ENCODE peak calls at places on chromosomes 2 and 18, in six cellular contexts. M is A549, C is K562, Y is SK-N-SH, S is GM12878, X is H1. W is an unnamed sample.

GRCh38 chr2:172885996-172886395 is 150.4 kb downstream of the RAPGEF4 start:
- DNase-seq in M (no peak), C (no peak), Y (no peak), S (no peak), X (no peak), W (no peak)

GRCh38 chr2:16773080-16773713 is 107.6 kb upstream of the CYRIA start:
- DNase-seq in M (peak), C (peak), Y (peak), S (no peak), X (no peak), W (peak)

GRCh38 chr2:83233284-83233683 is 1225.8 kb downstream of the SUCLG1 start:
- DNase-seq in M (no peak), C (no peak), Y (no peak), S (no peak), X (no peak), W (no peak)

GRCh38 chr18:5601188-5601624 is 57.4 kb upstream of the EPB41L3 start:
- DNase-seq in M (no peak), C (no peak), Y (no peak), S (no peak), X (no peak), W (peak)

GRCh38 chr2:201255468-201255867 is 4.9 kb upstream of the CASP8 start:
- DNase-seq in M (no peak), C (no peak), Y (no peak), S (no peak), X (no peak), W (no peak)

GRCh38 chr2:188146888-188147287 is 144.8 kb upstream of the GULP1 start:
- DNase-seq in M (no peak), C (no peak), Y (no peak), S (no peak), X (no peak), W (no peak)

GRCh38 chr2:217370391-217370790 is 510.5 kb upstream of the TNP1 start:
- DNase-seq in M (no peak), C (no peak), Y (no peak), S (no peak), X (no peak), W (peak)

GRCh38 chr18:68660355-68661183 is 54.3 kb downstream of the TMX3 start:
- DNase-seq in M (peak), C (peak), Y (peak), S (no peak), X (no peak), W (peak)

GRCh38 chr2:234823877-234824376 is 127.9 kb upstream of the SH3BP4 start:
- DNase-seq in M (peak), C (no peak), Y (no peak), S (no peak), X (no peak), W (peak)

GRCh38 chr2:119659601-119660342 is 19.2 kb upstream of the TMEM177 start:
- DNase-seq in M (no peak), C (peak), Y (peak), S (no peak), X (no peak), W (peak)

GRCh38 chr2:134139615-134140014 is 114.3 kb upstream of the MGAT5 start:
- DNase-seq in M (no peak), C (no peak), Y (no peak), S (no peak), X (no peak), W (no peak)

GRCh38 chr18:35998967-35999366 is 26.5 kb downstream of the RMP24 start:
- DNase-seq in M (no peak), C (peak), Y (peak), S (no peak), X (no peak), W (no peak)

GRCh38 chr2:105712166-105712915 is 32.4 kb upstream of the NCK2 start:
- DNase-seq in M (no peak), C (no peak), Y (no peak), S (no peak), X (no peak), W (peak)
- TF ChIP-seq CHD2 in M (no peak), C (no peak), Y (no peak), S (no peak), X (no peak), W (no peak)

GRCh38 chr18:74556166-74556565 is 21.9 kb downstream of the CNDP1 start:
- DNase-seq in M (no peak), C (no peak), Y (no peak), S (no peak), X (no peak), W (no peak)

GRCh38 chr18:74546751-74547530 is 12.6 kb downstream of the CNDP1 start:
- DNase-seq in M (no peak), C (no peak), Y (no peak), S (no peak), X (no peak), W (no peak)

GRCh38 chr18:74549591-74550104 is 15.3 kb downstream of the CNDP1 start:
- DNase-seq in M (no peak), C (no peak), Y (no peak), S (no peak), X (no peak), W (no peak)

GRCh38 chr18:74550886-74551285 is 16.6 kb downstream of the CNDP1 start:
- DNase-seq in M (no peak), C (no peak), Y (no peak), S (no peak), X (no peak), W (no peak)

GRCh38 chr18:74551936-74552555 is 17.7 kb downstream of the CNDP1 start:
- DNase-seq in M (peak), C (peak), Y (peak), S (peak), X (peak), W (peak)
- TF ChIP-seq CHD2 in M (no peak), C (no peak), Y (no peak), S (no peak), X (no peak), W (no peak)

GRCh38 chr2:112807233-112807807 is 23.0 kb upstream of the IL1A start:
- DNase-seq in M (no peak), C (no peak), Y (no peak), S (no peak), X (no peak), W (no peak)

GRCh38 chr2:112805542-112805941 is 21.2 kb upstream of the IL1A start:
- DNase-seq in M (no peak), C (no peak), Y (no peak), S (peak), X (no peak), W (no peak)

GRCh38 chr2:112799291-112799975 is 15.1 kb upstream of the IL1A start:
- DNase-seq in M (no peak), C (no peak), Y (no peak), S (no peak), X (no peak), W (no peak)

GRCh38 chr2:112800881-112801583 is 16.7 kb upstream of the IL1A start:
- DNase-seq in M (no peak), C (no peak), Y (no peak), S (no peak), X (no peak), W (no peak)

GRCh38 chr2:112803691-112804521 is 19.6 kb upstream of the IL1A start:
- DNase-seq in M (peak), C (peak), Y (no peak), S (no peak), X (no peak), W (peak)
- TF ChIP-seq CHD2 in M (no peak), C (no peak), Y (no peak), S (peak), X (no peak), W (no peak)

DNA sequence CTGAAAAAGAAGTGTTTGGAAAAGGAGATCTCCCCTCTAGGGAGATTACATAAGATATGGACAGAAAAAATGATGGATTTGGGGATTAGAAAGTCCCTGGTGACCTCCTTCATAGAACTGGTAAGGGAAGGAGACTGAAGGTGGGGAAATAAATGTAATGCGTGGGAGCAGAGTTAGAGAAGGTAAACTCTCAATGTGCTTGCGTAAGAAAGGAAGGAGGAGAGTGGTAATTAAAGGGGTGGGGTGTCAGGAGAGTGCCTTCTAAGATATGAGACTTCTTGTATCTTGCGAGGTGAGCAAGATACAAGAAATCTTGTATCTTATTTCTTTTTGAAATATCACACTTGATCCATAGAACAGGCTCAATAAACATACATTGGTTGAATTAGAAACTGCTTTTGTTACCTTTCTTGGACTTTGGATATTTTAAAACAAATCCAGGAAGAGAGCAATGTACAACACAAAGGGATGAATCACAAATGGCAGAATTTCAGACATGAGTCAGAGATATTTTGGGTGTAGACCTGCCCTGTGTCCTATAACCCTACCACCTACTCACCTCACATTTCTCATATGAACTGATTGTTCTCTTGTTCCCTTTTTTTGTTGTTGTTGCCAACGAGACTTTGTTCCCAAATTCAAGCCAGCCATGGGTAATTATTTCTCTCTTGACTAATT is 342.4 kb downstream of the INSIG2 start:
- DNase-seq in M (peak), C (no peak), Y (no peak), S (no peak), X (no peak), W (no peak)
- TF ChIP-seq CHD2 in M (no peak), C (no peak), Y (no peak), S (no peak), X (no peak), W (no peak)

W was measured in HepG2.